ENCODE peak calls at places on chromosome 12, in six cellular contexts. K is tibial nerve; N is lung; L is H9; J is CD8-positive, alpha-beta T cell; H is psoas muscle. Y is an unnamed sample. For H3K4me1, the result is how much of the 10 kb centered on the place peaks cover.

GRCh38 chr12:108575199-108575912 is 13.0 kb downstream of the ISCU start:
- DNase-seq in H (no peak), L (no peak), J (no peak), N (no peak), K (no peak), Y (no peak)

GRCh38 chr12:111105294-111105693 is 184.9 kb upstream of the MYL2 start:
- DNase-seq in J (no peak), L (no peak), K (no peak), H (no peak), N (no peak), Y (no peak)

GRCh38 chr12:47862157-47862556 is 42.5 kb upstream of the HDAC7 start:
- DNase-seq in L (no peak), H (no peak), K (no peak), J (no peak), N (no peak), Y (no peak)

GRCh38 chr12:44184499-44185206 is 348.8 kb downstream of the TMEM117 start:
- DNase-seq in J (no peak), N (no peak), K (no peak), H (no peak), L (no peak), Y (no peak)

GRCh38 chr12:34288963-34289345 is 266.7 kb downstream of the ALG10 start:
- DNase-seq in L (peak), H (peak), J (no peak), N (no peak), K (peak), Y (no peak)

GRCh38 chr12:100229876-100230275 is 29.3 kb downstream of the ACTR6 start:
- DNase-seq in J (no peak), H (no peak), N (no peak), K (no peak), L (no peak), Y (no peak)

GRCh38 chr12:63036216-63036973 is 101.4 kb upstream of the PPM1H start:
- DNase-seq in K (no peak), N (no peak), J (no peak), H (no peak), L (no peak), Y (no peak)

GRCh38 chr12:39071611-39072010 is 166.2 kb upstream of the CPNE8 start:
- DNase-seq in N (no peak), J (no peak), K (no peak), L (no peak), H (no peak), Y (no peak)

GRCh38 chr12:46983959-46984833 is 95.2 kb upstream of the PCED1B start:
- DNase-seq in J (peak), L (peak), N (no peak), K (no peak), H (no peak), Y (no peak)

GRCh38 chr12:67807808-67808207 is 159.3 kb downstream of the DYRK2 start:
- DNase-seq in J (no peak), N (no peak), H (no peak), L (no peak), K (no peak), Y (no peak)

GRCh38 chr12:48615681-48616080 is 45.8 kb upstream of the LALBA start:
- DNase-seq in H (no peak), J (no peak), K (no peak), L (no peak), N (no peak), Y (no peak)

GRCh38 chr12:57175428-57176138 is 28.2 kb upstream of the LRP1-AS start:
- DNase-seq in J (peak), K (peak), L (peak), H (peak), N (peak), Y (peak)

GRCh38 chr12:127245009-127245408 is 1022.0 kb upstream of the TMEM132C start:
- DNase-seq in H (no peak), N (no peak), J (no peak), L (no peak), K (no peak), Y (no peak)

GRCh38 chr12:76143343-76144252 is 59.1 kb upstream of the NAP1L1 start:
- DNase-seq in L (no peak), J (no peak), H (no peak), K (no peak), N (no peak), Y (no peak)

GRCh38 chr12:25272937-25273526 is 22.3 kb upstream of the KRAS start:
- DNase-seq in J (no peak), N (no peak), L (no peak), H (no peak), K (no peak), Y (no peak)

GRCh38 chr12:115412821-115413220 is 728.8 kb upstream of the TBX3 start:
- DNase-seq in J (no peak), N (no peak), L (no peak), H (no peak), K (no peak), Y (no peak)

GRCh38 chr12:93766802-93767523 is 89.8 kb downstream of the CRADD start:
- DNase-seq in N (no peak), H (no peak), K (no peak), L (no peak), J (no peak), Y (no peak)

GRCh38 chr12:6567112-6567680 is 895 bp downstream of the NOP2 start:
- DNase-seq in H (no peak), J (no peak), L (no peak), K (no peak), N (no peak), Y (no peak)

GRCh38 chr12:68290126-68290525 is 36.7 kb upstream of the IL22 start:
- DNase-seq in K (no peak), L (no peak), J (no peak), H (no peak), N (no peak), Y (no peak)

GRCh38 chr12:6829532-6830220 is 1.5 kb downstream of the P3H3 start:
- DNase-seq in J (no peak), H (no peak), K (no peak), N (no peak), L (peak), Y (no peak)

GRCh38 chr12:69566603-69567002 is 18.7 kb upstream of the CCT2 start:
- DNase-seq in K (no peak), J (no peak), L (no peak), N (no peak), H (no peak), Y (no peak)

GRCh38 chr12:83065562-83065961 is 378.9 kb downstream of the TMTC2 start:
- DNase-seq in K (no peak), N (no peak), H (no peak), L (no peak), J (no peak), Y (no peak)

GRCh38 chr12:112148031-112148513 is 22.7 kb downstream of the TRAFD1 start:
- DNase-seq in H (no peak), N (no peak), K (no peak), L (no peak), J (peak), Y (no peak)

GRCh38 chr12:98719515-98720504 is 74.7 kb downstream of the APAF1 start:
- DNase-seq in L (no peak), J (no peak), H (no peak), N (no peak), K (no peak), Y (no peak)

GRCh38 chr12:132710062-132710421 is 600 bp upstream of the PGAM5 start:
- DNase-seq in K (no peak), N (no peak), H (no peak), L (no peak), J (no peak), Y (no peak)

GRCh38 chr12:32893458-32893857 is 3.1 kb downstream of the PKP2 start:
- DNase-seq in H (no peak), K (no peak), L (no peak), J (no peak), N (no peak), Y (no peak)

GRCh38 chr12:3530548-3530947 is 39.5 kb downstream of the PRMT8 start:
- DNase-seq in H (peak), N (no peak), J (no peak), L (no peak), K (no peak), Y (peak)

GRCh38 chr12:18343708-18344107 is 82.4 kb downstream of the PIK3C2G start:
- DNase-seq in N (no peak), L (no peak), K (no peak), J (no peak), H (no peak), Y (no peak)

GRCh38 chr12:122099856-122100255 is 21.3 kb downstream of the MLXIP start:
- DNase-seq in K (no peak), H (no peak), L (no peak), N (no peak), J (no peak), Y (no peak)

GRCh38 chr12:122096591-122097149 is 18.1 kb downstream of the MLXIP start:
- DNase-seq in L (no peak), J (no peak), N (no peak), H (peak), K (no peak), Y (no peak)

GRCh38 chr12:122097641-122098364 is 19.2 kb downstream of the MLXIP start:
- DNase-seq in N (peak), J (no peak), K (no peak), L (no peak), H (no peak), Y (peak)

GRCh38 chr12:122100568-122100967 is 22.0 kb downstream of the MLXIP start:
- DNase-seq in H (no peak), N (no peak), L (no peak), K (no peak), J (no peak), Y (no peak)

GRCh38 chr12:122099280-122099749 is 20.8 kb downstream of the MLXIP start:
- DNase-seq in N (no peak), H (peak), L (no peak), K (no peak), J (no peak), Y (no peak)
- H3K4me1 ChIP-seq in N (under half), H (half or more), L (under half), K (under half), J (half or more), Y (half or more)

DNA sequence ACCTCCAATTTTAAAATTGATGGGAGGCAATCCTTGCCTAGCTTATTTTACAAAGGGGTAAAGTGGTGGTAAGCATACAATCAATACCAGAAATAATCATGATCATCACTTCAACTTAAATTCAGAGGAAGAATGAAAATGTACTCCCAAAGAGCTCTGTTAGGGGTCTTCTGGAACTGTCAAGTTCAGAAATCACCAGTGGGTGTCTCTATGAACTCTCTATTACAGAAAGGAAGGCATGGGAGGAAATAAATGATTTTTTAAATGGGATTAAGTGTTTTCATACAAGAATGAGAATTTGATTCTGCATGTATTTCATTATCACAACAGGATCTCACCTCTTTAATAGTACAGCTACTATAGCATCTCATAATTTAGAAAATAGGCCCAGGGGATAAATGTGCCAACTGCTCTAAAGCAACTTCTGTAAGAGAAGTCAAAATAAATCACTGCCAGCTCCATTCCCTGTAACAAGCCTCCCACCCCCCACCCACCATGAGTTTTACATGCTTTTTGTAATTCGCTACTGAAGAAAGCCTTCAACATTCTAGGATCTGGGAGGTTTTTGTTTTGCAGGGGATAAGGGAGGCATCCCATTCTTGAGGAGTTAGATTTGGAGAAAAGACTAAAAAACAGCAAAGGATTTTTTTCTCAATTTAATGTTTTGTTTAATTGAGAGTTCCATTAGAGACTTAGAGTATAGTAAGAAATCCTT is 9.7 kb downstream of the DCP1B start:
- DNase-seq in N (no peak), L (no peak), J (no peak), H (no peak), K (no peak), Y (no peak)
- TF ChIP-seq CTCF in N (no peak), L (no peak), J (no peak), H (no peak), K (no peak), Y (no peak)

GRCh38 chr12:104569348-104570173 is 112.8 kb downstream of the CHST11 start:
- DNase-seq in N (no peak), H (no peak), J (peak), K (no peak), L (no peak), Y (no peak)
- H3K4me1 ChIP-seq in N (under half), H (under half), J (under half), K (under half), L (under half), Y (under half)

GRCh38 chr12:106631150-106631549 is 48.3 kb downstream of the RFX4 start:
- DNase-seq in L (no peak), H (no peak), N (no peak), J (no peak), K (no peak), Y (no peak)
- TF ChIP-seq CTCF in L (peak), H (no peak), N (no peak), J (no peak), K (no peak), Y (no peak)

GRCh38 chr12:92038476-92038875 is 107.2 kb downstream of the BTG1 start:
- DNase-seq in H (no peak), N (no peak), J (no peak), L (no peak), K (no peak), Y (no peak)
- H3K4me1 ChIP-seq in H (under half), N (under half), J (half or more), L (under half), K (under half), Y (under half)

DNA sequence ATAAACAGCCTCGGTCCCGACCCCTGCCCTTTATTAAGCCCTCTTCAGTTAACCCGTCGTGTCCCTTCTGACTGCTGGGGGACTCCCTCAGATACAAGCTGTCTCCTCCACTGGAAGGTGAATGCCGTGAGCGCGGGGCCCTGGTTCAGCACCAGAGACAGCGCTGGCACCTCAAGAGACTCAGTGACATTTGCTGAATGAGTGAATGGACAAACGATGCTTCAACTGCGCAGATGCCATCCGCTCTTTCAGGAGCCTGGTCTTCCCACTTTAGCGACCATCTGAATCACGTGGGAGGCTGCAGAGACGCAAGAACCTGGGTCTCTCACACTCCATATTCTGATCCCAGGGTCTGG is 92.6 kb upstream of the SFSWAP start:
- DNase-seq in H (no peak), J (no peak), K (no peak), L (peak), N (no peak), Y (no peak)
- TF ChIP-seq CTCF in H (no peak), J (no peak), K (no peak), L (no peak), N (no peak), Y (no peak)

GRCh38 chr12:13283867-13284266 is 87.3 kb downstream of the EMP1 start:
- DNase-seq in J (no peak), K (no peak), H (no peak), N (no peak), L (no peak), Y (no peak)
- H3K4me1 ChIP-seq in J (under half), K (under half), H (under half), N (under half), L (under half), Y (under half)

GRCh38 chr12:113948151-113948914 is 17.8 kb downstream of the RBM19 start:
- DNase-seq in H (no peak), N (no peak), L (no peak), J (no peak), K (no peak), Y (no peak)

GRCh38 chr12:113949321-113950305 is 16.5 kb downstream of the RBM19 start:
- DNase-seq in N (no peak), K (no peak), H (no peak), L (no peak), J (no peak), Y (no peak)

GRCh38 chr12:113942209-113942608 is 23.9 kb downstream of the RBM19 start:
- DNase-seq in J (no peak), K (no peak), L (no peak), N (no peak), H (no peak), Y (no peak)

GRCh38 chr12:113945174-113946173 is 20.7 kb downstream of the RBM19 start:
- DNase-seq in K (no peak), J (no peak), N (no peak), L (no peak), H (no peak), Y (no peak)

GRCh38 chr12:113946175-113946574 is 19.9 kb downstream of the RBM19 start:
- DNase-seq in L (no peak), H (no peak), J (no peak), N (no peak), K (no peak), Y (no peak)
- TF ChIP-seq CTCF in L (no peak), H (no peak), J (no peak), N (no peak), K (no peak), Y (no peak)